ENCODE peak calls at places on chromosomes 13 and 19, in eight cellular contexts. U is fibroblast of lung, A is ovary, B is psoas muscle, V is ascending aorta, K is left lung, F is astrocyte, P is tibial artery. R is an unnamed sample.

GRCh38 chr19:14135985-14136508 is 342 bp downstream of the ASF1B start:
- DNase-seq in K (no peak), A (no peak), B (no peak), V (no peak), F (no peak), P (no peak), U (no peak), R (no peak)

GRCh38 chr19:57578487-57579205 is at the start of gene ZNF416:
- DNase-seq in A (peak; percentile 95), K (peak; percentile 97), U (peak; percentile 97), P (peak; percentile 98), V (peak; percentile 99), F (peak; percentile 96), B (peak; percentile 96), R (peak; percentile 96)

GRCh38 chr13:113941571-113942191 is 32.2 kb downstream of the C13orf46 start:
- DNase-seq in F (peak; percentile 80), U (peak; percentile 84), P (peak; percentile 60), V (no peak), K (no peak), B (no peak), A (no peak), R (peak; percentile 11)

GRCh38 chr13:75766636-75767035 is 130.5 kb downstream of the LMO7 start:
- DNase-seq in F (no peak), P (no peak), U (no peak), A (no peak), K (no peak), B (no peak), V (no peak), R (no peak)

GRCh38 chr19:42135836-42136235 is 3.6 kb upstream of the POU2F2 start:
- DNase-seq in V (no peak), P (no peak), U (no peak), K (no peak), A (no peak), F (no peak), B (no peak), R (no peak)

GRCh38 chr13:48492123-48493075 is 40.5 kb downstream of the RCBTB2 start:
- DNase-seq in F (no peak), V (peak; percentile 78), P (peak; percentile 84), K (peak; percentile 83), A (peak; percentile 69), B (peak; percentile 76), U (no peak), R (peak; percentile 82)

GRCh38 chr13:48403151-48403631 is 9.7 kb downstream of the LPAR6 start:
- DNase-seq in P (no peak), U (no peak), F (no peak), V (no peak), A (no peak), K (no peak), B (no peak), R (no peak)

GRCh38 chr13:71320452-71320851 is 546.6 kb downstream of the DACH1 start:
- DNase-seq in A (no peak), F (no peak), U (no peak), V (no peak), B (no peak), P (no peak), K (no peak), R (no peak)

GRCh38 chr13:94308808-94309207 is 170.7 kb downstream of the DCT start:
- DNase-seq in K (no peak), V (no peak), B (no peak), F (no peak), U (no peak), P (no peak), A (no peak), R (no peak)

GRCh38 chr19:19039901-19040300 is 6.5 kb downstream of the ARMC6 start:
- DNase-seq in K (no peak), V (no peak), A (no peak), P (no peak), U (no peak), F (no peak), B (no peak), R (no peak)

GRCh38 chr19:3538258-3538929 is 580 bp upstream of the TEKTIP1 start:
- DNase-seq in B (no peak), U (no peak), P (no peak), A (no peak), F (no peak), V (no peak), K (no peak), R (no peak)

GRCh38 chr13:108962652-108963051 is 333.2 kb downstream of the MYO16 start:
- DNase-seq in P (no peak), K (no peak), U (no peak), V (no peak), F (no peak), A (no peak), B (no peak), R (no peak)

GRCh38 chr19:52716578-52716977 is 18.3 kb downstream of the ZNF611 start:
- DNase-seq in B (no peak), V (no peak), P (no peak), K (no peak), A (no peak), F (no peak), U (no peak), R (no peak)

GRCh38 chr13:53298426-53298825 is 269.8 kb downstream of the OLFM4 start:
- DNase-seq in K (no peak), P (no peak), U (no peak), V (no peak), F (no peak), B (no peak), A (no peak), R (no peak)

GRCh38 chr13:66665991-66666390 is 564.1 kb downstream of the PCDH9 start:
- DNase-seq in P (no peak), V (no peak), B (peak; percentile 27), U (peak; percentile 94), A (no peak), K (no peak), F (peak; percentile 92), R (peak; percentile 13)

GRCh38 chr19:48713041-48713863 is 6.3 kb downstream of the MAMSTR start:
- DNase-seq in U (peak; percentile 27), A (no peak), F (no peak), P (no peak), V (no peak), K (no peak), B (no peak), R (no peak)

GRCh38 chr13:112767506-112768471 is 78.0 kb downstream of the ATP11A start:
- DNase-seq in A (no peak), B (peak; percentile 54), P (peak; percentile 75), V (peak; percentile 75), F (no peak), U (no peak), K (peak; percentile 76), R (peak; percentile 51)
- H3K27ac ChIP-seq in A (no peak overlapping the region), B (no peak overlapping the region), P (no peak overlapping the region), V (no peak overlapping the region), F (no peak overlapping the region), U (no peak overlapping the region), K (peak overlapping the region; percentile 72), R (no peak overlapping the region)

GRCh38 chr19:38726284-38726673 is 18.0 kb downstream of the CAPN12 start:
- DNase-seq in F (no peak), P (no peak), K (no peak), U (no peak), V (no peak), A (no peak), B (no peak), R (peak; percentile 10)

GRCh38 chr19:38725469-38726283 is 18.6 kb downstream of the CAPN12 start:
- DNase-seq in A (no peak), V (no peak), F (no peak), P (no peak), K (no peak), U (no peak), B (no peak), R (peak; percentile 15)

GRCh38 chr19:38722947-38723605 is 21.2 kb downstream of the CAPN12 start:
- DNase-seq in F (no peak), A (no peak), K (no peak), P (no peak), U (no peak), B (no peak), V (no peak), R (no peak)

GRCh38 chr19:38723606-38724379 is 20.5 kb downstream of the CAPN12 start:
- DNase-seq in P (no peak), F (no peak), V (no peak), B (no peak), A (no peak), K (no peak), U (no peak), R (no peak)

GRCh38 chr19:38724380-38724854 is 19.9 kb downstream of the CAPN12 start:
- DNase-seq in F (no peak), A (no peak), P (no peak), B (no peak), K (no peak), U (no peak), V (no peak), R (no peak)
- H3K4me3 ChIP-seq in F (no peak overlapping the region), A (no peak overlapping the region), P (no peak overlapping the region), B (no peak overlapping the region), K (no peak overlapping the region), U (no peak overlapping the region), V (no peak overlapping the region), R (no peak overlapping the region)

DNA sequence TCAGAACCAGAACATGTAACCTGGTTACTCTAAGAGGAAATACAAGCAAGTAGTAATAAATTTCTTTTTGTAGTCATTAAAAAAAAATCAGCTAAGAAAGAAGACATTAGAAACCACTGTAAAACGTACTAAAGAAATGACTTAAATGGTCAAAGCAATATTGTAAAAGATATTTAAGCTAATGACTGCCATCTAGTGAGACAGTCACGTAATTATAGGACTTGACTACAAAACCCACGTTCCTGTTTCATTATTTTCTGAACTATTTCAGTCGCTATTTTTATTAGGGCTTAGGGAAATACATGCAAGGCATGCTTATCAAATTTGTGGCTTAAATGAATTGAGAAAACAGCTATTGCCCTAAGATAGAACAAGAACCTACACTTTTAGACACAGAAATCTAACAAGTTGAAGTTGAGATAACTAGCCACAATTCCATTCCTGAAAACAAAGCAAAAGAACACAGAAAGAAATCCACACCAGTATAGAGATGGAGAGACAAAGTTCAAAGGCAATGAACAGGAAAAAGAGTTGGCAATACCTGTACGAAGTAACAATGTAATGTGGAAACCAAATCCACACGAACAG is 17.9 kb downstream of the ALG5 start:
- DNase-seq in V (no peak), B (no peak), U (peak; percentile 53), K (no peak), F (peak; percentile 36), P (no peak), A (no peak), R (no peak)
- TF ChIP-seq CTCF in V (peak; percentile 22), B (peak; percentile 60), U (peak; percentile 46), K (no peak), F (peak; percentile 59), P (peak; percentile 60), A (peak; percentile 38), R (peak; percentile 64)

GRCh38 chr13:51581148-51581820 is 3.0 kb upstream of the WDFY2 start:
- DNase-seq in K (no peak), F (no peak), A (no peak), V (no peak), B (no peak), U (no peak), P (no peak), R (no peak)

GRCh38 chr13:51585234-51585672 is 991 bp downstream of the WDFY2 start:
- DNase-seq in K (no peak), A (no peak), F (no peak), P (no peak), V (no peak), B (no peak), U (peak; percentile 26), R (no peak)

GRCh38 chr13:51583875-51584730 is at the start of gene WDFY2:
- DNase-seq in A (peak; percentile 100), V (peak; percentile 100), P (peak; percentile 100), U (peak; percentile 100), B (peak; percentile 99), F (peak; percentile 99), K (peak; percentile 100), R (peak; percentile 99)

GRCh38 chr13:51584731-51585191 is 499 bp downstream of the WDFY2 start:
- DNase-seq in V (peak; percentile 81), P (no peak), B (peak; percentile 55), K (no peak), U (peak; percentile 56), F (peak; percentile 34), A (no peak), R (peak; percentile 49)

GRCh38 chr13:51583469-51583874 is 790 bp upstream of the WDFY2 start:
- DNase-seq in F (no peak), K (no peak), V (no peak), A (peak; percentile 17), P (no peak), B (no peak), U (no peak), R (no peak)
- H3K27ac ChIP-seq in F (peak overlapping the region; percentile 70), K (peak overlapping the region; percentile 88), V (peak overlapping the region; percentile 83), A (peak overlapping the region; percentile 80), P (peak overlapping the region; percentile 77), B (peak overlapping the region; percentile 84), U (peak overlapping the region; percentile 1), R (peak overlapping the region; percentile 94)